ENCODE peak calls at places on chromosome X, in four cellular contexts. M, H, Z and J are unnamed samples. For H3K79me2, the result is how much of the 10 kb centered on the place peaks cover.

GRCh38 chrX:121322159-121322558 is 274.7 kb downstream of the GLUD2 start:
- DNase-seq in M (peak), H (no peak), Z (no peak), J (no peak)

GRCh38 chrX:110282922-110283321 is 35.0 kb downstream of the AMMECR1 start:
- DNase-seq in M (no peak), H (no peak), Z (no peak), J (no peak)

GRCh38 chrX:103517246-103517645 is 2.0 kb downstream of the RAB40A start:
- DNase-seq in M (peak), H (no peak), Z (peak), J (no peak)

GRCh38 chrX:49184294-49185061 is 1.7 kb downstream of the PRICKLE3 start:
- DNase-seq in M (peak), H (peak), Z (peak), J (peak)

GRCh38 chrX:103607385-103608304 is at the start of gene TCEAL3:
- DNase-seq in M (peak), H (peak), Z (no peak), J (peak)

GRCh38 chrX:75181721-75182120 is 25.6 kb upstream of the ABCB7 start:
- DNase-seq in M (peak), H (no peak), Z (peak), J (no peak)

GRCh38 chrX:153665726-153666306 is 7.8 kb downstream of the PNCK start:
- DNase-seq in M (no peak), H (no peak), Z (no peak), J (no peak)

GRCh38 chrX:48573690-48574269 is 504 bp upstream of the RBM3 start:
- DNase-seq in M (no peak), H (no peak), Z (no peak), J (peak)

GRCh38 chrX:16119353-16120220 is 3.8 kb upstream of the GRPR start:
- DNase-seq in M (no peak), H (no peak), Z (no peak), J (no peak)

GRCh38 chrX:130393451-130394074 is 8.1 kb upstream of the GPR119 start:
- DNase-seq in M (peak), H (peak), Z (peak), J (peak)

GRCh38 chrX:142359359-142359758 is 154.3 kb upstream of the MAGEC2 start:
- DNase-seq in M (no peak), H (no peak), Z (no peak), J (no peak)

GRCh38 chrX:18887821-18888205 is 96.1 kb downstream of the PHKA2 start:
- DNase-seq in M (no peak), H (no peak), Z (no peak), J (no peak)

GRCh38 chrX:115268421-115268820 is 21.1 kb upstream of the LUZP4 start:
- DNase-seq in M (peak), H (no peak), Z (no peak), J (peak)

GRCh38 chrX:16258936-16259335 is 91.7 kb downstream of the MAGEB17 start:
- DNase-seq in M (no peak), H (no peak), Z (no peak), J (peak)

GRCh38 chrX:110346681-110347080 is 12.0 kb upstream of the RTL9 start:
- DNase-seq in M (no peak), H (peak), Z (no peak), J (no peak)

GRCh38 chrX:139304471-139304870 is 226.1 kb upstream of the F9 start:
- DNase-seq in M (no peak), H (no peak), Z (peak), J (no peak)

GRCh38 chrX:154444001-154444754 is at the start of gene FAM50A:
- DNase-seq in M (peak), H (peak), Z (no peak), J (peak)

GRCh38 chrX:121254336-121254735 is 206.9 kb downstream of the GLUD2 start:
- DNase-seq in M (no peak), H (peak), Z (no peak), J (no peak)

GRCh38 chrX:1807301-1807731 is 192.5 kb downstream of the ASMT start:
- DNase-seq in M (peak), H (peak), Z (peak), J (no peak)

GRCh38 chrX:10254746-10255145 is 98.0 kb downstream of the CLCN4 start:
- DNase-seq in M (peak), H (no peak), Z (peak), J (no peak)

GRCh38 chrX:72340046-72340445 is 34.3 kb upstream of the CITED1 start:
- DNase-seq in M (no peak), H (no peak), Z (no peak), J (no peak)

GRCh38 chrX:357693-358471 is 28.8 kb downstream of the PPP2R3B start:
- DNase-seq in M (peak), H (no peak), Z (no peak), J (no peak)

GRCh38 chrX:9310596-9310995 is 154.3 kb upstream of the TBL1X start:
- DNase-seq in M (peak), H (no peak), Z (no peak), J (no peak)

GRCh38 chrX:54447461-54447860 is 7.3 kb downstream of the TSR2 start:
- DNase-seq in M (peak), H (peak), Z (no peak), J (peak)

GRCh38 chrX:2662586-2662985 is 28.5 kb upstream of the CD99 start:
- DNase-seq in M (no peak), H (no peak), Z (no peak), J (no peak)

GRCh38 chrX:63784346-63784901 is 590 bp downstream of the ARHGEF9 start:
- DNase-seq in M (no peak), H (no peak), Z (no peak), J (peak)

GRCh38 chrX:39725928-39726619 is 371.7 kb downstream of the BCOR start:
- DNase-seq in M (peak), H (no peak), Z (peak), J (no peak)

GRCh38 chrX:154695913-154696312 is 42.5 kb upstream of the CTAG2 start:
- DNase-seq in M (peak), H (no peak), Z (no peak), J (no peak)

GRCh38 chrX:148540114-148540513 is 39.7 kb downstream of the AFF2 start:
- DNase-seq in M (no peak), H (no peak), Z (no peak), J (no peak)

GRCh38 chrX:148541461-148541983 is 41.1 kb downstream of the AFF2 start:
- DNase-seq in M (no peak), H (no peak), Z (no peak), J (no peak)

GRCh38 chrX:148538582-148538981 is 38.2 kb downstream of the AFF2 start:
- DNase-seq in M (no peak), H (no peak), Z (no peak), J (no peak)

GRCh38 chrX:148537556-148538182 is 37.3 kb downstream of the AFF2 start:
- DNase-seq in M (no peak), H (no peak), Z (no peak), J (no peak)

DNA sequence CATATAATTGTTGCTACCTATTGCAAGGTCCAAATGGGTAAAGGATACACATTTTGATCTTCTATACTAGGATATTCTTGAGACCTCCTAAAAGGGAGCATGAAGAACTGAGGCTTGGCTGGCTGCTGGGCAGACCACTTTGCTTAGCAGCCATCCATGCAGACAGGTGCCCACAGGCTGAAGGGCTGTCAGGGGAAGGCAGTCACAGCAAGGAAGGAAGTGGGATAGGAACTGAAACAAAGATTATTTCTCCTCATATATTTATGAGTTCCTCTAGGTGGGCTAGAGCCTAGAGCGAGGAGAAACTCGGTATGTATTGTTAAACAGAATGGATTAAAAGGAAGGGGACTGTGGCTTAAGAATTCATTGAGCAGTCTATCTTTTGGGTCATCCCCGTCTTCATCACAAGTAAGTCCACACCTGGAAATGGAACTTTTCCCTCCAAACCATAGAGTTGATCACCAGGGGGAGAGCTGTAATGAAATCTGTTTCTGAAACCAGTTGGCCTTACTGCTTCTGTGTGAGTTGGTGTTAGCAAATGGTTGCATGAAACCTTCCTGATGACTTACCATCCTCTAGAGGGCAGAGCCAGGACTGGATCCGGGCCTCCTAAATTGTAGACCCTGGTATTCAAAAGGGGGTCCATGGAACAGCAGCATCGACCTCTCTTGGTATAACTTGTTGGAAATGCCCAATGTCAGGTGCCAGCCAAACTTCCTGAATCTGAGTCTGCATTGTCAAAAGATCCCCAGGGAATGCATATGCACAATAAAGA is 42.3 kb downstream of the AFF2 start:
- DNase-seq in M (no peak), H (peak), Z (no peak), J (no peak)
- H3K79me2 ChIP-seq in M (under half), H (under half), Z (under half), J (under half)

GRCh38 chrX:24175276-24175675 is 25.7 kb downstream of the ZFX start:
- DNase-seq in M (no peak), H (no peak), Z (no peak), J (no peak)
- H3K79me2 ChIP-seq in M (half or more), H (under half), Z (half or more), J (half or more)

GRCh38 chrX:136773649-136774048 is 7.1 kb downstream of the ARHGEF6 start:
- DNase-seq in M (no peak), H (no peak), Z (no peak), J (no peak)
- H3K79me2 ChIP-seq in M (under half), H (under half), Z (under half), J (under half)

DNA sequence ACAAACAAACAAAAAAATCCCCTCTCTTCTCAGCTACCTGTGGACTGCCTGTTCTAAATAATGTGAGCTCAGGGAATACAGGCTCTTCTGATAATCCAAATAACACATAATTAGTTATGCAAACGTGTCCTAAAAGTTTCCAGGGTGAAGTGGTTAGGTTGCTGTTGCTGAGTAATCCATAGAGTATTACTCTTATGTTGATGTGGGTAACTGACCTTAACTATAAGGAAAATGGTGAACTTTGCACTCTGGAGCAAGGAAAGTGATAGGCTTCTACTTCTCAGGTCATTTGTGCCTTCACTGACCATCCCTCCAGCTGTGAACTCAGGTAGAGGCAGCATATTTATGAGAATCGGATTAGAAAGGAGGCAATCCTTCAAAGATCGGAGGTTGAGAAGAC is 19.9 kb downstream of the MSN start:
- DNase-seq in M (no peak), H (no peak), Z (no peak), J (no peak)
- H3K79me2 ChIP-seq in M (half or more), H (under half), Z (half or more), J (under half)

GRCh38 chrX:69082753-69083150 is 82.5 kb downstream of the PJA1 start:
- DNase-seq in M (no peak), H (no peak), Z (no peak), J (no peak)
- H3K79me2 ChIP-seq in M (under half), H (under half), Z (under half), J (under half)

GRCh38 chrX:68462653-68463052 is 29.4 kb upstream of the OPHN1 start:
- DNase-seq in M (peak), H (peak), Z (no peak), J (peak)
- H3K79me2 ChIP-seq in M (under half), H (under half), Z (under half), J (under half)

GRCh38 chrX:45749375-45749774 is 548.7 kb upstream of the DIPK2B start:
- DNase-seq in M (peak), H (no peak), Z (no peak), J (no peak)
- H3K79me2 ChIP-seq in M (half or more), H (under half), Z (half or more), J (under half)